ENCODE peak calls at places on chromosomes 11 and 22, in four cellular contexts. U is H1, J is astrocyte, S is endothelial cell of umbilical vein. P is an unnamed sample.

GRCh38 chr11:123062892-123063395 is 1.0 kb upstream of the HSPA8 start:
- DNase-seq in U (no peak), J (no peak), S (no peak), P (no peak)

GRCh38 chr11:62445314-62445740 is 26.5 kb downstream of the SCGB1A1 start:
- DNase-seq in J (peak; percentile 64), U (no peak), S (peak; percentile 82), P (no peak)

GRCh38 chr11:2289859-2290258 is 11.9 kb downstream of the C11orf21 start:
- DNase-seq in U (no peak), J (no peak), S (no peak), P (no peak)

GRCh38 chr11:73195191-73196007 is 22.7 kb upstream of the P2RY2 start:
- DNase-seq in U (no peak), J (no peak), S (no peak), P (peak; percentile 74)

GRCh38 chr22:39220897-39221850 is 23.6 kb downstream of the PDGFB start:
- DNase-seq in U (no peak), J (no peak), S (no peak), P (no peak)

GRCh38 chr11:112163875-112164521 is at the start of gene IL18:
- DNase-seq in J (no peak), S (no peak), U (no peak), P (peak; percentile 45)

GRCh38 chr11:47324520-47324919 is 28.0 kb downstream of the MYBPC3 start:
- DNase-seq in S (no peak), J (no peak), U (no peak), P (no peak)

GRCh38 chr11:12186683-12187082 is 76.3 kb downstream of the MICAL2 start:
- DNase-seq in U (no peak), J (no peak), S (no peak), P (no peak)

GRCh38 chr11:13110929-13111812 is 102.1 kb downstream of the RASSF10 start:
- DNase-seq in U (no peak), J (peak; percentile 83), S (peak; percentile 95), P (peak; percentile 29)

GRCh38 chr11:116714902-116715301 is 57.9 kb downstream of the BUD13 start:
- DNase-seq in U (no peak), S (no peak), J (no peak), P (no peak)

GRCh38 chr11:68036141-68036716 is 2.6 kb upstream of the TCIRG1 start:
- DNase-seq in J (no peak), U (no peak), S (no peak), P (no peak)

GRCh38 chr22:35477911-35478582 is 62.6 kb upstream of the RASD2 start:
- DNase-seq in S (peak; percentile 80), U (no peak), J (peak; percentile 79), P (peak; percentile 88)

GRCh38 chr22:40190501-40190900 is 12.8 kb downstream of the TNRC6B start:
- DNase-seq in J (no peak), U (no peak), S (no peak), P (peak; percentile 49)

GRCh38 chr11:23932485-23932898 is 564.4 kb upstream of the LUZP2 start:
- DNase-seq in S (peak; percentile 82), U (no peak), J (peak; percentile 80), P (peak; percentile 17)

GRCh38 chr11:19789840-19790710 is 77.4 kb downstream of the NAV2 start:
- DNase-seq in J (peak; percentile 75), U (no peak), S (no peak), P (peak; percentile 69)

GRCh38 chr11:2806351-2807058 is 79.1 kb downstream of the CDKN1C start:
- DNase-seq in U (no peak), J (no peak), S (no peak), P (no peak)

GRCh38 chr11:70019576-70020011 is 58.5 kb upstream of the ANO1 start:
- DNase-seq in S (no peak), J (peak; percentile 59), U (no peak), P (no peak)

DNA sequence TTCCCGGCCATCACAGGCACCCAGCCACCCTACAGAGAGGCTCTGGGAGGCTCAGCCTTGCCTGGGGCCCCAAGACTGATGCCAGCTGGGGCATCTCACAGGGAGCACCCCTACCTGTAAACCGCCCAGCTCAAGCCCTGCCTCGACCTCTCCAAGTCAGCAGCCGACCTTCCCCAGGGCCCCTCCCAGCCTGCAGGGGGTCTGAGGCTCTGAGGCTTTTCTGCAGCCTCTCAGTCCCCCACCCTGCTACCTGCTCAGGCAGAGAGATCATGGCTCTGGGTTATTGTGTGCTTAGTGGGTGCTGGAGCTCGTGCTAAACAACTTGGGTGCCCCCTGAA is 23.1 kb upstream of the RTN4R start:
- DNase-seq in U (no peak), S (no peak), J (no peak), P (no peak)
- H3K4me1 ChIP-seq in U (peaks cover 5% of the 10 kb centered on the region), S (no peaks in the 10 kb centered on the region), J (no peaks in the 10 kb centered on the region), P (no peaks in the 10 kb centered on the region)

GRCh38 chr22:46915978-46916730 is 153.7 kb downstream of the TBC1D22A start:
- DNase-seq in U (no peak), J (no peak), S (no peak), P (no peak)
- H3K79me2 ChIP-seq in U (no peaks in the 10 kb centered on the region), J (no peaks in the 10 kb centered on the region), S (no peaks in the 10 kb centered on the region), P (no peaks in the 10 kb centered on the region)

DNA sequence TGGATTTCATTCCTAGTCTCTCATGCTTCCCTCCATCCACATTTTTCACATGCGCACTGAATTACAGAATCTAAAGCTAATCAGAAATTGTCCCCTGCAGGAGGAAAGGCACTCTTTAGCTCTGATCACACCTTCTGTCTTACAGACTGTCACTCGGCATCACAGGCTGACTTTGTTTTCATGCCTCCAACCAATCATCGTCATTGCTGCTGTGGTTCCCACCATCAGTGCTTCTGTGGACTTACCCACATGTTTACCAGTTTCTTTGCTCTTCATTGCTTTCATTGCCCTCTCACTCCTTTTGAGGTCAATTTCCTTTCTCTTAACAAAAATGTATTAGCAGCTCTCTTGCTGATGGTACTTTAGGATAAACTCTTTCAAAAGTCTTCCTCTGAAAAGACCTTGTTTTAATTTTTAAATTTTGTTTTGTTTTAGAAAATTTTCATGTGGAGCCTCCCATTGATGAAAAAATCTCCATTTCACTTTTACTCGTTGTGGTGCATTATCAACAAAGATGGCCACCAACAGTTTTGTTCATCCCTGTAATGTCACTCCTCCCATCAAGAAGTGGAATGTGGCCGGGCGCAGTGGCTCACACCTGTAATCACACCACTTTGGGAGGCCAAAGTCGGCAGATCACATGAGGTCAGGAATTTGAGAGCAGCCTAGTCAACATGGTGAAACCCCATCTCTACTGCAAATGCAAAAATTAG is 20.2 kb upstream of the TREH start:
- DNase-seq in U (no peak), S (no peak), J (no peak), P (no peak)
- H3K4me1 ChIP-seq in U (peaks cover 11% of the 10 kb centered on the region), S (no peaks in the 10 kb centered on the region), J (no peaks in the 10 kb centered on the region), P (no peaks in the 10 kb centered on the region)

GRCh38 chr11:121231576-121232278 is 60.8 kb upstream of the SC5D start:
- DNase-seq in S (no peak), J (no peak), U (no peak), P (peak; percentile 54)

GRCh38 chr11:121235057-121235456 is 57.5 kb upstream of the SC5D start:
- DNase-seq in S (no peak), J (no peak), U (no peak), P (no peak)

GRCh38 chr11:121240650-121241299 is 51.8 kb upstream of the SC5D start:
- DNase-seq in U (no peak), J (peak; percentile 75), S (no peak), P (no peak)

GRCh38 chr11:121237686-121238658 is 54.6 kb upstream of the SC5D start:
- DNase-seq in S (peak; percentile 6), J (peak; percentile 96), U (no peak), P (no peak)

GRCh38 chr11:121236115-121237001 is 56.2 kb upstream of the SC5D start:
- DNase-seq in S (peak; percentile 4), U (no peak), J (peak; percentile 80), P (no peak)
- H3K79me2 ChIP-seq in S (no peaks in the 10 kb centered on the region), U (no peaks in the 10 kb centered on the region), J (no peaks in the 10 kb centered on the region), P (no peaks in the 10 kb centered on the region)

DNA sequence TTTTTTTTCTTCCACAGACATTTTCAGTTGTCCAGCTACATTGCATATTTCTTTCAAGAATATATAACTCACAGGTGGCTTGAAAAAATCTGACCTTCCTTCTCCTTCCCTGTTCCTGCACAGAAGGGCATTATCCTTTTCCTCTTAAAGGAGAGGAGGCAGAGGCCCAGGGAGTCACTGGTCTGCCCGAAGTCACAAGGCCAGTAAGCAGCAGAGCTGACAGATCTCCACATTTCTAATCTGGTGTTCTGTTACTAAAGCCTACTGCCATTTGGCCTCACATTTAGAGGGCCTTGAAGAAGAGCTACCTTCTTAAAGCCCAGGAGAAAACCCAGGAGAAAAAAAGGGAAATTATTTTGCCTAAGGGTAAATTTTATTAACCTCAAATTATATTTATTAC is 12.3 kb downstream of the ENDOD1 start:
- DNase-seq in S (no peak), J (no peak), U (no peak), P (no peak)
- H3K4me1 ChIP-seq in S (no peaks in the 10 kb centered on the region), J (no peaks in the 10 kb centered on the region), U (no peaks in the 10 kb centered on the region), P (no peaks in the 10 kb centered on the region)

GRCh38 chr11:132037467-132037862 is 667.0 kb downstream of the NTM start:
- DNase-seq in S (no peak), J (no peak), U (no peak), P (no peak)
- H3K79me2 ChIP-seq in S (no peaks in the 10 kb centered on the region), J (peaks cover 86% of the 10 kb centered on the region), U (no peaks in the 10 kb centered on the region), P (no peaks in the 10 kb centered on the region)

DNA sequence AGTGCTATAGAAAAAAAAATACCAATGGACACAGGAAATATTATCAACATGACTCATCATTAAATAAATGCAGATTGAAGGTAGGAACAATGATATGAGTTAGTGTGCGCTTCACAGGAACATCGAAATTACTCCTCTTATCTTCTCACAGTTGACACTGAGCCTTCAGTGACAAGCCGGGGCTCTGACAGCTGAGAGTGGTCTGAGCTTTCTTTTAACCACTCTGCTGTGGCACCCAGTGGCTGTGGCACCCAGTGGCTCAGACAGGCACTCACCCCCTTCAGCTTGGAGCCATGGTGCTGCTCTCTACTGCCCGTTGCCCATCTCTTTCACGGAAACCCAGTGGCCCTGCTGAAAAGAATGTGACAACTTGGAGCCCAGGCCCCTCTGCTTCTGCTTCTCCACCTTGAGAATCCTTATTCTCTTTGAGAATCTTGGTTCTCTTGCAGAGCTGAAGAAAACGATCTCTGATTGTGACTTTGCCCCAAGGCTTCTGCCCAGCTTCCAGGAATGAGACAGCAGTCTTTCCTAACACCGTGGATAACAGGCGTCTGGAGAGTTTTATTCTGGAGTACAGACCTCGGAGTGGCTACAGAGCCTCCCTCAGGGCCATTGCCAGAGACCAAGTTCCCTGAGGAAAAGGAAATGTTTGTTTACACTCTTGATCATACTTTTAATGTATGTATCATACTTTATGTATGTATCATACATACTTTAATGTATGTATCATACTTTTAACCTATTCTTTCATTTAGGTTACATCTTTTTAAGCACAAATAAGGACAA is 37.1 kb upstream of the OR8B8 start:
- DNase-seq in U (no peak), J (no peak), S (peak; percentile 15), P (peak; percentile 11)
- H3K4me1 ChIP-seq in U (peaks cover 2% of the 10 kb centered on the region), J (peaks cover 13% of the 10 kb centered on the region), S (peaks cover 10% of the 10 kb centered on the region), P (peaks cover 7% of the 10 kb centered on the region)